ENCODE peak calls at places on chromosome 18, in five cellular contexts. One of them, this sample, is unnamed.

GRCh38 chr18:50398947-50399346 is 24.1 kb downstream of the SKA1 start:
- DNase-seq in astrocyte: no peak
- DNase-seq in heart right ventricle: no peak
- DNase-seq in astrocyte of the cerebellum: no peak
- DNase-seq in fibroblast of lung: no peak
- DNase-seq in this sample: no peak

GRCh38 chr18:67265464-67266245 is 250.9 kb downstream of the DSEL start:
- DNase-seq in astrocyte: peak; percentile 93
- DNase-seq in heart right ventricle: no peak
- DNase-seq in astrocyte of the cerebellum: peak; percentile 94
- DNase-seq in fibroblast of lung: peak; percentile 76
- DNase-seq in this sample: peak; percentile 56

GRCh38 chr18:8480506-8481328 is 128.5 kb upstream of the RAB12 start:
- DNase-seq in astrocyte: peak; percentile 30
- DNase-seq in heart right ventricle: no peak
- DNase-seq in astrocyte of the cerebellum: peak; percentile 70
- DNase-seq in fibroblast of lung: peak; percentile 68
- DNase-seq in this sample: peak; percentile 26

GRCh38 chr18:12296087-12296403 is 12.0 kb upstream of the TUBB6 start:
- DNase-seq in astrocyte: no peak
- DNase-seq in heart right ventricle: no peak
- DNase-seq in astrocyte of the cerebellum: no peak
- DNase-seq in fibroblast of lung: no peak
- DNase-seq in this sample: no peak

GRCh38 chr18:79685281-79685680 is 5.7 kb downstream of the CTDP1 start:
- DNase-seq in astrocyte: no peak
- DNase-seq in heart right ventricle: no peak
- DNase-seq in astrocyte of the cerebellum: no peak
- DNase-seq in fibroblast of lung: no peak
- DNase-seq in this sample: no peak

GRCh38 chr18:34809697-34810096 is 99.6 kb downstream of the DTNA start:
- DNase-seq in astrocyte: no peak
- DNase-seq in heart right ventricle: peak; percentile 41
- DNase-seq in astrocyte of the cerebellum: no peak
- DNase-seq in fibroblast of lung: peak; percentile 63
- DNase-seq in this sample: no peak

GRCh38 chr18:79791141-79791972 is 6.4 kb upstream of the KCNG2 start:
- DNase-seq in astrocyte: peak; percentile 98
- DNase-seq in heart right ventricle: no peak
- DNase-seq in astrocyte of the cerebellum: peak; percentile 88
- DNase-seq in fibroblast of lung: peak; percentile 98
- DNase-seq in this sample: peak; percentile 87

GRCh38 chr18:64240301-64240700 is 91.4 kb upstream of the LINC00305 start:
- DNase-seq in astrocyte: no peak
- DNase-seq in heart right ventricle: no peak
- DNase-seq in astrocyte of the cerebellum: no peak
- DNase-seq in fibroblast of lung: no peak
- DNase-seq in this sample: no peak

GRCh38 chr18:36769172-36769571 is 59.6 kb downstream of the TPGS2 start:
- DNase-seq in astrocyte: peak; percentile 39
- DNase-seq in heart right ventricle: no peak
- DNase-seq in astrocyte of the cerebellum: no peak
- DNase-seq in fibroblast of lung: no peak
- DNase-seq in this sample: no peak

GRCh38 chr18:4750392-4751346 is 295.6 kb upstream of the DLGAP1 start:
- DNase-seq in astrocyte: no peak
- DNase-seq in heart right ventricle: no peak
- DNase-seq in astrocyte of the cerebellum: no peak
- DNase-seq in fibroblast of lung: no peak
- DNase-seq in this sample: no peak

GRCh38 chr18:59696311-59697235 is 650 bp downstream of the CCBE1 start:
- DNase-seq in astrocyte: peak; percentile 59
- DNase-seq in heart right ventricle: peak; percentile 31
- DNase-seq in astrocyte of the cerebellum: no peak
- DNase-seq in fibroblast of lung: peak; percentile 65
- DNase-seq in this sample: no peak

GRCh38 chr18:58803978-58804377 is 60.7 kb upstream of the ZNF532 start:
- DNase-seq in astrocyte: no peak
- DNase-seq in heart right ventricle: no peak
- DNase-seq in astrocyte of the cerebellum: no peak
- DNase-seq in fibroblast of lung: no peak
- DNase-seq in this sample: no peak

GRCh38 chr18:51342815-51343214 is 145.3 kb upstream of the MEX3C start:
- DNase-seq in astrocyte: peak; percentile 58
- DNase-seq in heart right ventricle: no peak
- DNase-seq in astrocyte of the cerebellum: peak; percentile 53
- DNase-seq in fibroblast of lung: peak; percentile 2
- DNase-seq in this sample: no peak

GRCh38 chr18:10453261-10453884 is 1.1 kb upstream of the APCDD1 start:
- DNase-seq in astrocyte: no peak
- DNase-seq in heart right ventricle: no peak
- DNase-seq in astrocyte of the cerebellum: no peak
- DNase-seq in fibroblast of lung: no peak
- DNase-seq in this sample: no peak

GRCh38 chr18:57141208-57142129 is 5.4 kb upstream of the BOD1L2 start:
- DNase-seq in astrocyte: no peak
- DNase-seq in heart right ventricle: no peak
- DNase-seq in astrocyte of the cerebellum: no peak
- DNase-seq in fibroblast of lung: no peak
- DNase-seq in this sample: no peak

GRCh38 chr18:61551586-61551985 is 218.4 kb downstream of the CDH20 start:
- DNase-seq in astrocyte: peak; percentile 69
- DNase-seq in heart right ventricle: no peak
- DNase-seq in astrocyte of the cerebellum: peak; percentile 79
- DNase-seq in fibroblast of lung: peak; percentile 90
- DNase-seq in this sample: peak; percentile 62

GRCh38 chr18:23809411-23809810 is 120.2 kb downstream of the LAMA3 start:
- DNase-seq in astrocyte: no peak
- DNase-seq in heart right ventricle: no peak
- DNase-seq in astrocyte of the cerebellum: no peak
- DNase-seq in fibroblast of lung: no peak
- DNase-seq in this sample: no peak

GRCh38 chr18:49844903-49845302 is 31.6 kb upstream of the ACAA2 start:
- DNase-seq in astrocyte: no peak
- DNase-seq in heart right ventricle: no peak
- DNase-seq in astrocyte of the cerebellum: no peak
- DNase-seq in fibroblast of lung: no peak
- DNase-seq in this sample: no peak

GRCh38 chr18:74289946-74290478 is 1.8 kb downstream of the CYB5A start:
- DNase-seq in astrocyte: no peak
- DNase-seq in heart right ventricle: no peak
- DNase-seq in astrocyte of the cerebellum: no peak
- DNase-seq in fibroblast of lung: no peak
- DNase-seq in this sample: no peak

GRCh38 chr18:79540161-79540913 is 139.3 kb upstream of the CTDP1 start:
- DNase-seq in astrocyte: no peak
- DNase-seq in heart right ventricle: no peak
- DNase-seq in astrocyte of the cerebellum: no peak
- DNase-seq in fibroblast of lung: no peak
- DNase-seq in this sample: no peak

GRCh38 chr18:10559566-10560456 is 34.0 kb downstream of the NAPG start:
- DNase-seq in astrocyte: no peak
- DNase-seq in heart right ventricle: no peak
- DNase-seq in astrocyte of the cerebellum: no peak
- DNase-seq in fibroblast of lung: no peak
- DNase-seq in this sample: no peak

GRCh38 chr18:6219116-6219717 is 195.5 kb downstream of the L3MBTL4 start:
- DNase-seq in astrocyte: peak; percentile 31
- DNase-seq in heart right ventricle: peak; percentile 15
- DNase-seq in astrocyte of the cerebellum: peak; percentile 55
- DNase-seq in fibroblast of lung: peak; percentile 70
- DNase-seq in this sample: peak; percentile 5

GRCh38 chr18:58668897-58669296 is 2.4 kb upstream of the MALT1 start:
- DNase-seq in astrocyte: peak; percentile 80
- DNase-seq in heart right ventricle: no peak
- DNase-seq in astrocyte of the cerebellum: no peak
- DNase-seq in fibroblast of lung: peak; percentile 29
- DNase-seq in this sample: no peak

GRCh38 chr18:80147037-80147417 is 38.0 kb downstream of the ADNP2 start:
- DNase-seq in astrocyte: no peak
- DNase-seq in heart right ventricle: no peak
- DNase-seq in astrocyte of the cerebellum: no peak
- DNase-seq in fibroblast of lung: peak; percentile 24
- DNase-seq in this sample: no peak

GRCh38 chr18:35716169-35716831 is 134.8 kb downstream of the GALNT1 start:
- DNase-seq in astrocyte: no peak
- DNase-seq in heart right ventricle: no peak
- DNase-seq in astrocyte of the cerebellum: no peak
- DNase-seq in fibroblast of lung: no peak
- DNase-seq in this sample: no peak

GRCh38 chr18:48319796-48320638 is 89.2 kb downstream of the ZBTB7C start:
- DNase-seq in astrocyte: peak; percentile 57
- DNase-seq in heart right ventricle: no peak
- DNase-seq in astrocyte of the cerebellum: no peak
- DNase-seq in fibroblast of lung: no peak
- DNase-seq in this sample: peak; percentile 5

GRCh38 chr18:48320639-48320945 is 88.6 kb downstream of the ZBTB7C start:
- DNase-seq in astrocyte: no peak
- DNase-seq in heart right ventricle: no peak
- DNase-seq in astrocyte of the cerebellum: no peak
- DNase-seq in fibroblast of lung: no peak
- DNase-seq in this sample: no peak

GRCh38 chr18:48316177-48316576 is 93.0 kb downstream of the ZBTB7C start:
- DNase-seq in astrocyte: no peak
- DNase-seq in heart right ventricle: no peak
- DNase-seq in astrocyte of the cerebellum: no peak
- DNase-seq in fibroblast of lung: no peak
- DNase-seq in this sample: no peak

GRCh38 chr18:48318481-48318880 is 90.7 kb downstream of the ZBTB7C start:
- DNase-seq in astrocyte: no peak
- DNase-seq in heart right ventricle: no peak
- DNase-seq in astrocyte of the cerebellum: no peak
- DNase-seq in fibroblast of lung: no peak
- DNase-seq in this sample: no peak

GRCh38 chr18:48317781-48318381 is 91.3 kb downstream of the ZBTB7C start:
- DNase-seq in astrocyte: no peak
- DNase-seq in heart right ventricle: no peak
- DNase-seq in astrocyte of the cerebellum: no peak
- DNase-seq in fibroblast of lung: no peak
- DNase-seq in this sample: no peak
- TF ChIP-seq CTCF in astrocyte: no peak
- TF ChIP-seq CTCF in heart right ventricle: peak; percentile 21
- TF ChIP-seq CTCF in astrocyte of the cerebellum: no peak
- TF ChIP-seq CTCF in fibroblast of lung: no peak
- TF ChIP-seq CTCF in this sample: no peak

DNA sequence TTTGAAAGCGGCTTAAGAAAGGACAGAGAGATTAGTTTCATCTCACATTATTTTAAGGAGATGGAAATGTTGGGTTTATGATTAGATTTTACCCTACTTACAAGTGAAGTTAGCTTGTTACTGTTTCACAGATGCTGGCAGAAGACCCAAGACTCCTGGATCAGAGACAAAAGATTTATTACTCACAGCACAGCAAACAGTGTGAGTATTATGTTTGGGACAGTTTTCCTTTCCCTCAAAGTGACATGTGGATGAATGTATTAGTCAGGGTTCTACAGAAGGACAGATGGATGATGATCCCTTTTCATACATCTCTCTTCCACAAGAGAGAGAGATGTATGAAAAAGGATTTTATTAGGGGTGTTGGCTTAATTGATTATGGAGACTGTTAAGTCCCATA is 281.8 kb upstream of the CDH2 start:
- DNase-seq in astrocyte: no peak
- DNase-seq in heart right ventricle: no peak
- DNase-seq in astrocyte of the cerebellum: no peak
- DNase-seq in fibroblast of lung: no peak
- DNase-seq in this sample: no peak
- H3K4me3 ChIP-seq in astrocyte: no peak overlapping the region
- H3K4me3 ChIP-seq in heart right ventricle: no peak overlapping the region
- H3K4me3 ChIP-seq in astrocyte of the cerebellum: no peak overlapping the region
- H3K4me3 ChIP-seq in fibroblast of lung: no peak overlapping the region
- H3K4me3 ChIP-seq in this sample: no peak overlapping the region

GRCh38 chr18:70998490-70998889 is 709.6 kb downstream of the SOCS6 start:
- DNase-seq in astrocyte: no peak
- DNase-seq in heart right ventricle: no peak
- DNase-seq in astrocyte of the cerebellum: no peak
- DNase-seq in fibroblast of lung: peak; percentile 6
- DNase-seq in this sample: no peak
- TF ChIP-seq CTCF in astrocyte: peak; percentile 11
- TF ChIP-seq CTCF in heart right ventricle: no peak
- TF ChIP-seq CTCF in astrocyte of the cerebellum: no peak
- TF ChIP-seq CTCF in fibroblast of lung: no peak
- TF ChIP-seq CTCF in this sample: no peak

DNA sequence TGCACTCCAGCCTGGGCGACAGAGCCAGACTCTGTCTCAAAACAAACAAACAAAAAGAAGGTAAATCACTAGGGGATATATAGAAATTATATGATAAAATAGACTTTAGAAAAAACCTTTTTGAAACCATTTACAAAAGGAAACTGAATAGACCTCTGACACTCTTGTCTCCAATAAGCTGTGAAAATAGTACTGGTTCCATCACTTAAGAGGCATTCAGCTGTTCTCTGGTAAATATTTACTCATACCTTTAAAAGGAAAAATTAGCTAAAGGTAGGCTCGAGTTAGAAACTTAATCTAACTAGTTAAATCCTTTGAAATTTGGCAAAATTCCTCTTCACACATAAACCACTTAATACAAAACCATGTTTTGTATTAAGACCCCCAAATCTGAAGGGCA is 21.4 kb downstream of the RAB27B start:
- DNase-seq in astrocyte: no peak
- DNase-seq in heart right ventricle: no peak
- DNase-seq in astrocyte of the cerebellum: no peak
- DNase-seq in fibroblast of lung: no peak
- DNase-seq in this sample: no peak
- H3K4me3 ChIP-seq in astrocyte: no peak overlapping the region
- H3K4me3 ChIP-seq in heart right ventricle: no peak overlapping the region
- H3K4me3 ChIP-seq in astrocyte of the cerebellum: no peak overlapping the region
- H3K4me3 ChIP-seq in fibroblast of lung: no peak overlapping the region
- H3K4me3 ChIP-seq in this sample: no peak overlapping the region

DNA sequence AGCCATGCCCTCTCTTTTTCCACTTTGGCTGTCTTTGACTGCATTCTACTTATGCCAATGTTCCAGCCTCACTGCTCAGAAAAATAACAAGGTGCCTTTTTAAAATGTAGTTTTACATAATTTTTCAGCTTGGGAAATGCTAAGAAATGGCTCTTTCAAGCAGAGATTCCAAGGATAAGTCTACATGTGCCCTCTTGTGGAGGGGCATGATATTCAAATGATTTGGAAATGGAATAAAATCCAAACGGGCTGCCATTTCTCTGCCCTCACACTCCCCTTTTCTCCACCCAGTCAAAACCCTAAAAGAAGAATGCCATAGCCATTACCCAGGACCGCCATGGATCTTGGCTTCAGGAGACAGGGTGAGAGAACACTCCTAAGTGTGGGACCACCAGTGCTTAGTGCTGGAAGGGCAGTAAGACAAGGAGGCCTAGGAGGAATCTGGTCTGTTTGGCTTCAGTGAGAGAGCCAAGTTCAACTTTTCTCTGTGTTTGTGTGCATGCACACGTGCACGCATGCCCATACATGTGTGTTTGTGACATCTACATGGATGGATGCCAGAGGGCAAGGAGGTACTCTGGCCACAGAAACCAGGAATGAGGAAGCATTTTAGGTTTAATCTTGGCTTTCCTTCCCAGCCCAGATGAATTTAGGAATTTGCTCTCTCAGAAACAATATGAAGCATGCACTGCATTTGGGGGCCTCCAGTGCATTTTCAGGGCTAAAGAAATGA is 174.0 kb upstream of the SLC14A2 start:
- DNase-seq in astrocyte: no peak
- DNase-seq in heart right ventricle: no peak
- DNase-seq in astrocyte of the cerebellum: no peak
- DNase-seq in fibroblast of lung: peak; percentile 23
- DNase-seq in this sample: no peak
- TF ChIP-seq CTCF in astrocyte: peak; percentile 27
- TF ChIP-seq CTCF in heart right ventricle: no peak
- TF ChIP-seq CTCF in astrocyte of the cerebellum: peak; percentile 18
- TF ChIP-seq CTCF in fibroblast of lung: peak; percentile 55
- TF ChIP-seq CTCF in this sample: peak; percentile 14

This sample was measured in AG04449.